ENCODE peak calls at places on chromosomes 6 and 20, in four cellular contexts. S, F, V and R are unnamed samples.

GRCh38 chr20:34112600-34113061 is 588 bp upstream of the EIF2S2 start:
- DNase-seq in V (peak; percentile 45), S (no peak), F (no peak), R (peak; percentile 84)

GRCh38 chr6:128482642-128483041 is 37.8 kb downstream of the PTPRK start:
- DNase-seq in V (no peak), S (no peak), F (no peak), R (no peak)

GRCh38 chr20:45998337-45998736 is 10.4 kb upstream of the MMP9 start:
- DNase-seq in F (no peak), V (no peak), S (no peak), R (no peak)

GRCh38 chr20:62080249-62080993 is 14.7 kb upstream of the TAF4 start:
- DNase-seq in V (no peak), S (no peak), F (no peak), R (no peak)

GRCh38 chr6:159217595-159218275 is 48.5 kb downstream of the FNDC1 start:
- DNase-seq in V (peak; percentile 76), S (no peak), F (no peak), R (peak; percentile 88)

GRCh38 chr6:21271431-21272155 is 322.0 kb upstream of the SOX4 start:
- DNase-seq in S (no peak), V (no peak), F (no peak), R (no peak)

GRCh38 chr6:30842754-30843610 is 41.3 kb upstream of the DDR1 start:
- DNase-seq in S (no peak), F (no peak), V (no peak), R (no peak)

GRCh38 chr20:51700809-51701285 is 67.3 kb downstream of the ATP9A start:
- DNase-seq in S (no peak), F (no peak), V (peak; percentile 70), R (peak; percentile 86)

GRCh38 chr6:129642322-129642721 is 67.7 kb downstream of the ARHGAP18 start:
- DNase-seq in F (no peak), V (no peak), S (no peak), R (no peak)

GRCh38 chr20:36936341-36936740 is 15.2 kb downstream of the SAMHD1 start:
- DNase-seq in V (no peak), F (no peak), S (no peak), R (no peak)

GRCh38 chr6:100366419-100366818 is 98.3 kb downstream of the SIM1 start:
- DNase-seq in F (no peak), V (peak; percentile 13), S (no peak), R (no peak)

GRCh38 chr6:119156742-119157494 is 78.5 kb upstream of the FAM184A start:
- DNase-seq in F (no peak), S (no peak), V (no peak), R (no peak)

GRCh38 chr6:24154121-24154520 is 28.1 kb downstream of the NRSN1 start:
- DNase-seq in V (no peak), F (no peak), S (no peak), R (no peak)

GRCh38 chr6:40907198-40907701 is 131.8 kb downstream of the UNC5CL start:
- DNase-seq in S (no peak), V (peak; percentile 25), F (no peak), R (no peak)

GRCh38 chr6:38427492-38428210 is 212.1 kb downstream of the BTBD9 start:
- DNase-seq in F (no peak), S (no peak), V (no peak), R (no peak)